ENCODE peak calls at places on chromosome 22, in nine cellular contexts. One of them, this sample, is unnamed.

GRCh38 chr22:30609260-30610185 is 2.5 kb downstream of the TCN2 start:
- DNase-seq in A172: peak; percentile 76
- DNase-seq in GM23248: peak; percentile 91
- DNase-seq in ovary: peak; percentile 55
- DNase-seq in nucleus accumbens: no peak
- DNase-seq in H4: peak; percentile 76
- DNase-seq in stimulated activated CD8-positive, alpha-beta memory T cell treated with anti-CD3 and anti-CD28 coated beads, Interleukin-2, amount 100 ng/mL, for 1 hour: no peak
- DNase-seq in NCI-H345: no peak
- DNase-seq in activated CD8-positive, alpha-beta memory T cell treated with anti-CD3 and anti-CD28 coated beads, Interleukin-2, amount 50 U/mL, for 48 hours: no peak
- DNase-seq in this sample: no peak

GRCh38 chr22:23106906-23107367 is 34.9 kb downstream of the RSPH14 start:
- DNase-seq in ovary: no peak
- DNase-seq in NCI-H345: no peak
- DNase-seq in GM23248: no peak
- DNase-seq in stimulated activated CD8-positive, alpha-beta memory T cell treated with anti-CD3 and anti-CD28 coated beads, Interleukin-2, amount 100 ng/mL, for 1 hour: no peak
- DNase-seq in nucleus accumbens: no peak
- DNase-seq in activated CD8-positive, alpha-beta memory T cell treated with anti-CD3 and anti-CD28 coated beads, Interleukin-2, amount 50 U/mL, for 48 hours: no peak
- DNase-seq in H4: no peak
- DNase-seq in A172: no peak
- DNase-seq in this sample: peak; percentile 39

GRCh38 chr22:45163074-45163416 is 680 bp upstream of the NUP50 start:
- DNase-seq in stimulated activated CD8-positive, alpha-beta memory T cell treated with anti-CD3 and anti-CD28 coated beads, Interleukin-2, amount 100 ng/mL, for 1 hour: no peak
- DNase-seq in H4: no peak
- DNase-seq in activated CD8-positive, alpha-beta memory T cell treated with anti-CD3 and anti-CD28 coated beads, Interleukin-2, amount 50 U/mL, for 48 hours: no peak
- DNase-seq in nucleus accumbens: no peak
- DNase-seq in ovary: no peak
- DNase-seq in A172: no peak
- DNase-seq in GM23248: peak; percentile 72
- DNase-seq in NCI-H345: peak; percentile 1
- DNase-seq in this sample: no peak

GRCh38 chr22:42560781-42561180 is 7.0 kb downstream of the SERHL2 start:
- DNase-seq in activated CD8-positive, alpha-beta memory T cell treated with anti-CD3 and anti-CD28 coated beads, Interleukin-2, amount 50 U/mL, for 48 hours: no peak
- DNase-seq in A172: no peak
- DNase-seq in nucleus accumbens: no peak
- DNase-seq in H4: no peak
- DNase-seq in stimulated activated CD8-positive, alpha-beta memory T cell treated with anti-CD3 and anti-CD28 coated beads, Interleukin-2, amount 100 ng/mL, for 1 hour: no peak
- DNase-seq in NCI-H345: no peak
- DNase-seq in GM23248: peak; percentile 34
- DNase-seq in ovary: no peak
- DNase-seq in this sample: peak; percentile 35

GRCh38 chr22:39207141-39208012 is 37.4 kb downstream of the PDGFB start:
- DNase-seq in activated CD8-positive, alpha-beta memory T cell treated with anti-CD3 and anti-CD28 coated beads, Interleukin-2, amount 50 U/mL, for 48 hours: no peak
- DNase-seq in NCI-H345: no peak
- DNase-seq in nucleus accumbens: no peak
- DNase-seq in stimulated activated CD8-positive, alpha-beta memory T cell treated with anti-CD3 and anti-CD28 coated beads, Interleukin-2, amount 100 ng/mL, for 1 hour: no peak
- DNase-seq in H4: no peak
- DNase-seq in GM23248: no peak
- DNase-seq in ovary: no peak
- DNase-seq in A172: peak; percentile 75
- DNase-seq in this sample: no peak

GRCh38 chr22:46671824-46672432 is 51.7 kb downstream of the GRAMD4 start:
- DNase-seq in activated CD8-positive, alpha-beta memory T cell treated with anti-CD3 and anti-CD28 coated beads, Interleukin-2, amount 50 U/mL, for 48 hours: no peak
- DNase-seq in ovary: no peak
- DNase-seq in NCI-H345: no peak
- DNase-seq in H4: no peak
- DNase-seq in stimulated activated CD8-positive, alpha-beta memory T cell treated with anti-CD3 and anti-CD28 coated beads, Interleukin-2, amount 100 ng/mL, for 1 hour: no peak
- DNase-seq in A172: no peak
- DNase-seq in nucleus accumbens: no peak
- DNase-seq in GM23248: no peak
- DNase-seq in this sample: no peak

GRCh38 chr22:28593299-28593698 is 86.3 kb downstream of the TTC28 start:
- DNase-seq in GM23248: no peak
- DNase-seq in stimulated activated CD8-positive, alpha-beta memory T cell treated with anti-CD3 and anti-CD28 coated beads, Interleukin-2, amount 100 ng/mL, for 1 hour: no peak
- DNase-seq in H4: no peak
- DNase-seq in activated CD8-positive, alpha-beta memory T cell treated with anti-CD3 and anti-CD28 coated beads, Interleukin-2, amount 50 U/mL, for 48 hours: no peak
- DNase-seq in nucleus accumbens: no peak
- DNase-seq in ovary: no peak
- DNase-seq in A172: no peak
- DNase-seq in NCI-H345: no peak
- DNase-seq in this sample: no peak

GRCh38 chr22:49234459-49234858 is 593.2 kb downstream of the BRD1 start:
- DNase-seq in A172: no peak
- DNase-seq in nucleus accumbens: no peak
- DNase-seq in ovary: no peak
- DNase-seq in H4: no peak
- DNase-seq in NCI-H345: no peak
- DNase-seq in stimulated activated CD8-positive, alpha-beta memory T cell treated with anti-CD3 and anti-CD28 coated beads, Interleukin-2, amount 100 ng/mL, for 1 hour: no peak
- DNase-seq in GM23248: no peak
- DNase-seq in activated CD8-positive, alpha-beta memory T cell treated with anti-CD3 and anti-CD28 coated beads, Interleukin-2, amount 50 U/mL, for 48 hours: no peak
- DNase-seq in this sample: no peak

GRCh38 chr22:45450931-45451651 is 37.6 kb downstream of the RIBC2 start:
- DNase-seq in H4: peak; percentile 21
- DNase-seq in activated CD8-positive, alpha-beta memory T cell treated with anti-CD3 and anti-CD28 coated beads, Interleukin-2, amount 50 U/mL, for 48 hours: no peak
- DNase-seq in NCI-H345: no peak
- DNase-seq in nucleus accumbens: no peak
- DNase-seq in GM23248: peak; percentile 91
- DNase-seq in stimulated activated CD8-positive, alpha-beta memory T cell treated with anti-CD3 and anti-CD28 coated beads, Interleukin-2, amount 100 ng/mL, for 1 hour: no peak
- DNase-seq in A172: no peak
- DNase-seq in ovary: peak; percentile 70
- DNase-seq in this sample: no peak

GRCh38 chr22:46574438-46574992 is 37.1 kb upstream of the CELSR1 start:
- DNase-seq in ovary: no peak
- DNase-seq in nucleus accumbens: no peak
- DNase-seq in H4: no peak
- DNase-seq in stimulated activated CD8-positive, alpha-beta memory T cell treated with anti-CD3 and anti-CD28 coated beads, Interleukin-2, amount 100 ng/mL, for 1 hour: no peak
- DNase-seq in NCI-H345: no peak
- DNase-seq in A172: no peak
- DNase-seq in activated CD8-positive, alpha-beta memory T cell treated with anti-CD3 and anti-CD28 coated beads, Interleukin-2, amount 50 U/mL, for 48 hours: no peak
- DNase-seq in GM23248: no peak
- DNase-seq in this sample: no peak

GRCh38 chr22:45886502-45886901 is 90.5 kb downstream of the WNT7B start:
- DNase-seq in stimulated activated CD8-positive, alpha-beta memory T cell treated with anti-CD3 and anti-CD28 coated beads, Interleukin-2, amount 100 ng/mL, for 1 hour: no peak
- DNase-seq in GM23248: no peak
- DNase-seq in ovary: no peak
- DNase-seq in nucleus accumbens: no peak
- DNase-seq in NCI-H345: no peak
- DNase-seq in H4: no peak
- DNase-seq in activated CD8-positive, alpha-beta memory T cell treated with anti-CD3 and anti-CD28 coated beads, Interleukin-2, amount 50 U/mL, for 48 hours: no peak
- DNase-seq in A172: no peak
- DNase-seq in this sample: no peak

GRCh38 chr22:37048133-37048532 is 3.4 kb upstream of the KCTD17 start:
- DNase-seq in stimulated activated CD8-positive, alpha-beta memory T cell treated with anti-CD3 and anti-CD28 coated beads, Interleukin-2, amount 100 ng/mL, for 1 hour: no peak
- DNase-seq in NCI-H345: no peak
- DNase-seq in activated CD8-positive, alpha-beta memory T cell treated with anti-CD3 and anti-CD28 coated beads, Interleukin-2, amount 50 U/mL, for 48 hours: no peak
- DNase-seq in GM23248: peak; percentile 50
- DNase-seq in H4: no peak
- DNase-seq in ovary: no peak
- DNase-seq in A172: no peak
- DNase-seq in nucleus accumbens: no peak
- DNase-seq in this sample: no peak

GRCh38 chr22:28044546-28045173 is 125.6 kb upstream of the PITPNB start:
- DNase-seq in NCI-H345: no peak
- DNase-seq in stimulated activated CD8-positive, alpha-beta memory T cell treated with anti-CD3 and anti-CD28 coated beads, Interleukin-2, amount 100 ng/mL, for 1 hour: no peak
- DNase-seq in GM23248: no peak
- DNase-seq in nucleus accumbens: no peak
- DNase-seq in H4: no peak
- DNase-seq in A172: no peak
- DNase-seq in activated CD8-positive, alpha-beta memory T cell treated with anti-CD3 and anti-CD28 coated beads, Interleukin-2, amount 50 U/mL, for 48 hours: no peak
- DNase-seq in ovary: no peak
- DNase-seq in this sample: no peak

GRCh38 chr22:32308934-32309333 is 48.7 kb upstream of the RFPL3 start:
- DNase-seq in GM23248: no peak
- DNase-seq in ovary: no peak
- DNase-seq in stimulated activated CD8-positive, alpha-beta memory T cell treated with anti-CD3 and anti-CD28 coated beads, Interleukin-2, amount 100 ng/mL, for 1 hour: no peak
- DNase-seq in nucleus accumbens: no peak
- DNase-seq in NCI-H345: no peak
- DNase-seq in activated CD8-positive, alpha-beta memory T cell treated with anti-CD3 and anti-CD28 coated beads, Interleukin-2, amount 50 U/mL, for 48 hours: no peak
- DNase-seq in H4: no peak
- DNase-seq in A172: no peak
- DNase-seq in this sample: no peak

GRCh38 chr22:49668402-49668801 is 159.3 kb downstream of the BRD1 start:
- DNase-seq in nucleus accumbens: no peak
- DNase-seq in H4: no peak
- DNase-seq in stimulated activated CD8-positive, alpha-beta memory T cell treated with anti-CD3 and anti-CD28 coated beads, Interleukin-2, amount 100 ng/mL, for 1 hour: no peak
- DNase-seq in NCI-H345: no peak
- DNase-seq in activated CD8-positive, alpha-beta memory T cell treated with anti-CD3 and anti-CD28 coated beads, Interleukin-2, amount 50 U/mL, for 48 hours: peak; percentile 50
- DNase-seq in ovary: no peak
- DNase-seq in A172: no peak
- DNase-seq in GM23248: no peak
- DNase-seq in this sample: no peak

GRCh38 chr22:48368975-48369525 is 1458.6 kb downstream of the BRD1 start:
- DNase-seq in GM23248: no peak
- DNase-seq in NCI-H345: no peak
- DNase-seq in activated CD8-positive, alpha-beta memory T cell treated with anti-CD3 and anti-CD28 coated beads, Interleukin-2, amount 50 U/mL, for 48 hours: no peak
- DNase-seq in nucleus accumbens: no peak
- DNase-seq in H4: no peak
- DNase-seq in stimulated activated CD8-positive, alpha-beta memory T cell treated with anti-CD3 and anti-CD28 coated beads, Interleukin-2, amount 100 ng/mL, for 1 hour: no peak
- DNase-seq in A172: no peak
- DNase-seq in ovary: no peak
- DNase-seq in this sample: no peak

GRCh38 chr22:19082101-19082500 is 40.1 kb downstream of the DGCR2 start:
- DNase-seq in GM23248: no peak
- DNase-seq in activated CD8-positive, alpha-beta memory T cell treated with anti-CD3 and anti-CD28 coated beads, Interleukin-2, amount 50 U/mL, for 48 hours: no peak
- DNase-seq in H4: no peak
- DNase-seq in A172: no peak
- DNase-seq in nucleus accumbens: no peak
- DNase-seq in ovary: no peak
- DNase-seq in stimulated activated CD8-positive, alpha-beta memory T cell treated with anti-CD3 and anti-CD28 coated beads, Interleukin-2, amount 100 ng/mL, for 1 hour: no peak
- DNase-seq in NCI-H345: no peak
- DNase-seq in this sample: no peak

GRCh38 chr22:44360686-44361381 is 48.1 kb upstream of the SHISAL1 start:
- DNase-seq in H4: peak; percentile 97
- DNase-seq in A172: peak; percentile 74
- DNase-seq in ovary: peak; percentile 48
- DNase-seq in GM23248: peak; percentile 92
- DNase-seq in stimulated activated CD8-positive, alpha-beta memory T cell treated with anti-CD3 and anti-CD28 coated beads, Interleukin-2, amount 100 ng/mL, for 1 hour: no peak
- DNase-seq in NCI-H345: no peak
- DNase-seq in nucleus accumbens: no peak
- DNase-seq in activated CD8-positive, alpha-beta memory T cell treated with anti-CD3 and anti-CD28 coated beads, Interleukin-2, amount 50 U/mL, for 48 hours: no peak
- DNase-seq in this sample: no peak

GRCh38 chr22:42376721-42377177 is 55.5 kb downstream of the NFAM1 start:
- DNase-seq in A172: no peak
- DNase-seq in activated CD8-positive, alpha-beta memory T cell treated with anti-CD3 and anti-CD28 coated beads, Interleukin-2, amount 50 U/mL, for 48 hours: no peak
- DNase-seq in stimulated activated CD8-positive, alpha-beta memory T cell treated with anti-CD3 and anti-CD28 coated beads, Interleukin-2, amount 100 ng/mL, for 1 hour: no peak
- DNase-seq in nucleus accumbens: no peak
- DNase-seq in GM23248: peak; percentile 75
- DNase-seq in ovary: peak; percentile 44
- DNase-seq in H4: no peak
- DNase-seq in NCI-H345: peak; percentile 22
- DNase-seq in this sample: no peak

GRCh38 chr22:30752771-30753170 is 58.1 kb downstream of the OSBP2 start:
- DNase-seq in GM23248: no peak
- DNase-seq in H4: no peak
- DNase-seq in NCI-H345: no peak
- DNase-seq in nucleus accumbens: no peak
- DNase-seq in stimulated activated CD8-positive, alpha-beta memory T cell treated with anti-CD3 and anti-CD28 coated beads, Interleukin-2, amount 100 ng/mL, for 1 hour: no peak
- DNase-seq in A172: no peak
- DNase-seq in activated CD8-positive, alpha-beta memory T cell treated with anti-CD3 and anti-CD28 coated beads, Interleukin-2, amount 50 U/mL, for 48 hours: no peak
- DNase-seq in ovary: no peak
- DNase-seq in this sample: no peak

GRCh38 chr22:26476705-26477340 is 6.8 kb downstream of the HPS4 start:
- DNase-seq in activated CD8-positive, alpha-beta memory T cell treated with anti-CD3 and anti-CD28 coated beads, Interleukin-2, amount 50 U/mL, for 48 hours: no peak
- DNase-seq in A172: peak; percentile 72
- DNase-seq in stimulated activated CD8-positive, alpha-beta memory T cell treated with anti-CD3 and anti-CD28 coated beads, Interleukin-2, amount 100 ng/mL, for 1 hour: no peak
- DNase-seq in NCI-H345: no peak
- DNase-seq in nucleus accumbens: no peak
- DNase-seq in ovary: no peak
- DNase-seq in H4: no peak
- DNase-seq in GM23248: no peak
- DNase-seq in this sample: peak; percentile 32

GRCh38 chr22:17773606-17774205 is 563 bp downstream of the BID start:
- DNase-seq in GM23248: peak; percentile 66
- DNase-seq in ovary: no peak
- DNase-seq in NCI-H345: peak; percentile 56
- DNase-seq in activated CD8-positive, alpha-beta memory T cell treated with anti-CD3 and anti-CD28 coated beads, Interleukin-2, amount 50 U/mL, for 48 hours: peak; percentile 84
- DNase-seq in nucleus accumbens: no peak
- DNase-seq in A172: no peak
- DNase-seq in H4: no peak
- DNase-seq in stimulated activated CD8-positive, alpha-beta memory T cell treated with anti-CD3 and anti-CD28 coated beads, Interleukin-2, amount 100 ng/mL, for 1 hour: peak; percentile 40
- DNase-seq in this sample: peak; percentile 35

GRCh38 chr22:22955866-22956535 is 68.4 kb downstream of the IGLL5 start:
- DNase-seq in H4: peak; percentile 38
- DNase-seq in stimulated activated CD8-positive, alpha-beta memory T cell treated with anti-CD3 and anti-CD28 coated beads, Interleukin-2, amount 100 ng/mL, for 1 hour: peak; percentile 53
- DNase-seq in activated CD8-positive, alpha-beta memory T cell treated with anti-CD3 and anti-CD28 coated beads, Interleukin-2, amount 50 U/mL, for 48 hours: no peak
- DNase-seq in ovary: peak; percentile 74
- DNase-seq in nucleus accumbens: peak; percentile 40
- DNase-seq in NCI-H345: peak; percentile 51
- DNase-seq in A172: peak; percentile 22
- DNase-seq in GM23248: peak; percentile 82
- DNase-seq in this sample: peak; percentile 59

GRCh38 chr22:33853200-33854097 is 66.8 kb downstream of the LARGE1 start:
- DNase-seq in ovary: peak; percentile 47
- DNase-seq in H4: peak; percentile 74
- DNase-seq in GM23248: peak; percentile 92
- DNase-seq in NCI-H345: peak; percentile 46
- DNase-seq in A172: peak; percentile 75
- DNase-seq in activated CD8-positive, alpha-beta memory T cell treated with anti-CD3 and anti-CD28 coated beads, Interleukin-2, amount 50 U/mL, for 48 hours: no peak
- DNase-seq in stimulated activated CD8-positive, alpha-beta memory T cell treated with anti-CD3 and anti-CD28 coated beads, Interleukin-2, amount 100 ng/mL, for 1 hour: no peak
- DNase-seq in nucleus accumbens: peak; percentile 8
- DNase-seq in this sample: peak; percentile 19

GRCh38 chr22:50015451-50016307 is 3.1 kb upstream of the IL17REL start:
- DNase-seq in nucleus accumbens: no peak
- DNase-seq in A172: no peak
- DNase-seq in stimulated activated CD8-positive, alpha-beta memory T cell treated with anti-CD3 and anti-CD28 coated beads, Interleukin-2, amount 100 ng/mL, for 1 hour: no peak
- DNase-seq in GM23248: no peak
- DNase-seq in H4: no peak
- DNase-seq in NCI-H345: no peak
- DNase-seq in ovary: no peak
- DNase-seq in activated CD8-positive, alpha-beta memory T cell treated with anti-CD3 and anti-CD28 coated beads, Interleukin-2, amount 50 U/mL, for 48 hours: peak; percentile 57
- DNase-seq in this sample: no peak

GRCh38 chr22:50729391-50730012 is 8.5 kb upstream of the ACR start:
- DNase-seq in A172: no peak
- DNase-seq in nucleus accumbens: no peak
- DNase-seq in stimulated activated CD8-positive, alpha-beta memory T cell treated with anti-CD3 and anti-CD28 coated beads, Interleukin-2, amount 100 ng/mL, for 1 hour: no peak
- DNase-seq in ovary: peak; percentile 8
- DNase-seq in activated CD8-positive, alpha-beta memory T cell treated with anti-CD3 and anti-CD28 coated beads, Interleukin-2, amount 50 U/mL, for 48 hours: no peak
- DNase-seq in H4: no peak
- DNase-seq in GM23248: no peak
- DNase-seq in NCI-H345: peak; percentile 66
- DNase-seq in this sample: no peak